ENCODE peak calls at places on chromosome 12, in seven cellular contexts. X is cardiac muscle cell, W is Peyer's patch, H is transverse colon, V is heart right ventricle, M is BE2C, Y is tibial artery. Q is an unnamed sample. For H3K4me1 and H3K27me3, the result is how much of the 10 kb centered on the place peaks cover.

GRCh38 chr12:112386726-112387125 is 4.5 kb upstream of the HECTD4 start:
- DNase-seq in X (peak), W (no peak), H (no peak), V (no peak), M (no peak), Y (no peak), Q (peak)

GRCh38 chr12:106030210-106031175 is 108.3 kb downstream of the NUAK1 start:
- DNase-seq in X (peak), W (no peak), H (no peak), V (no peak), M (no peak), Y (no peak), Q (peak)

GRCh38 chr12:92381856-92382255 is 236.2 kb upstream of the BTG1 start:
- DNase-seq in X (no peak), W (no peak), H (no peak), V (no peak), M (no peak), Y (no peak), Q (no peak)

GRCh38 chr12:2775431-2775830 is 19.3 kb upstream of the FKBP4 start:
- DNase-seq in X (no peak), W (no peak), H (no peak), V (no peak), M (no peak), Y (no peak), Q (no peak)

GRCh38 chr12:56377310-56377988 is 14.8 kb upstream of the APOF start:
- DNase-seq in X (no peak), W (no peak), H (no peak), V (no peak), M (no peak), Y (no peak), Q (peak)

GRCh38 chr12:111274820-111275219 is 94.1 kb downstream of the PHETA1 start:
- DNase-seq in X (no peak), W (no peak), H (no peak), V (no peak), M (no peak), Y (no peak), Q (no peak)

GRCh38 chr12:118034429-118035193 is 18.1 kb downstream of the RFC5 start:
- DNase-seq in X (peak), W (no peak), H (peak), V (no peak), M (peak), Y (no peak), Q (no peak)

GRCh38 chr12:109575683-109576082 is 2.1 kb downstream of the MVK start:
- DNase-seq in X (no peak), W (no peak), H (no peak), V (no peak), M (no peak), Y (no peak), Q (no peak)

GRCh38 chr12:96121271-96121711 is 72.9 kb upstream of the ELK3 start:
- DNase-seq in X (peak), W (no peak), H (no peak), V (no peak), M (no peak), Y (no peak), Q (no peak)

GRCh38 chr12:56695327-56696101 is 7.4 kb upstream of the PTGES3 start:
- DNase-seq in X (no peak), W (peak), H (no peak), V (no peak), M (no peak), Y (no peak), Q (no peak)

GRCh38 chr12:11826607-11827006 is 177.1 kb downstream of the ETV6 start:
- DNase-seq in X (no peak), W (no peak), H (no peak), V (no peak), M (no peak), Y (no peak), Q (no peak)

DNA sequence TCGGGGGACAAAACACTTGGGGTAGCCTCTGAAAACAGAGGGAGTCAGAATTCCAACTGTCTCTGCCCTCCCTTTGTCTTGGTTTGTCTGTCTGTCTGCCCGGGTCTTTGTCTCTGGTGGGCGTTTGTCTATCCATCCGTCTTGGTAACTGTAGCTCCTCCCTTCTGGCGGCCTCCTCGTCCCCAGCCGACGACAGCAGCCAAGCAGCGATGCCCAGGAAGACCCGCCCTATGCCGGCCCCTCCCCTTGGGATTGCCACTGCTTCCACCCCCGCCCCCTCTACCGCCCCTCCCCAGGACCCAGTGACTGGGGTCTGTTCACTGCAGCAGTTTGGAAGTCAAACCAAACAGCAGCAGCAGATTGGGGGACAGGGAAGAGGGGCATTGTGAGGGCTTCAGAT is 2.2 kb upstream of the RARG start:
- DNase-seq in X (no peak), W (peak), H (peak), V (no peak), M (peak), Y (peak), Q (peak)
- H3K4me1 ChIP-seq in X (under half), W (under half), H (under half), V (under half), M (under half), Y (half or more), Q (under half)

DNA sequence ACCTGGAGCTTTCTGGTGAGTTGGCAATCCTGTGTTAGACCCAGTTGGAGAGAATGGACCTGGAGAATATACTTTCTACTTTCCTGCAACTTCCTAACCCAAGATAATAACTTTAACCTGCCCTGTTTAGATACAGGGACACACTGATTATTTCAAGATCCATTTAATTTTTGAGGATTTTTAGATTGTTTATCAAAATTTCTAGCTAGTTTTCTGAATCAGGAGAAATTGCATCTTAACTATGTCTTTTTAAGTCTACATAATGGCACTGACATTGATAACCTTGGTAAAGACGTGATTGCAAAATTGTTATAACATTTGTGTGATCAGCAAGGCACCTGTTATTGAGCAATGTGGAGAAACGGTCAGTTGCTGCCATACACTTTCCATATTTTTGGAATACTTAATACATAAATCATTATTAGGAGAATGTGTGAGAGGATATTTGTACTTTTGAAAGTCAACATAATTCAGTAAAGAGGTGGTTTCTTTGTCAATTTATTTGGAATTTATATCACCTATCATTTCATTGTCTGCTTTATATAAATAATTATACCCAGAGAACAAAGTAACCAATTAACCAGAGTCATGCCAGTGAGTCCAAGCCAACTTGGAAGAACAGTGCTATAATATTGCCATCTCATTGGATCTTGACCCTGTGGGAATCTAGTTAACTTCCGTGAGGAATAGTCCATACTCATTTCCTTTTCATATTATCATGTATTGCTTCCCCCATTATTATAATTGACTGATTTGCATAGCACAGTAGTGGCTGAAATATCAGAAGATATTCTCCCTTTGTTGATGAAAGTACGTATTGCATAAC is 28.4 kb downstream of the NFYB start:
- DNase-seq in X (no peak), W (no peak), H (no peak), V (no peak), M (no peak), Y (no peak), Q (no peak)
- TF ChIP-seq CTCF in X (no peak), W (no peak), H (no peak), V (no peak), M (no peak), Y (no peak), Q (no peak)

GRCh38 chr12:54369597-54370217 is 5.4 kb upstream of the GPR84 start:
- DNase-seq in X (no peak), W (no peak), H (no peak), V (no peak), M (no peak), Y (no peak), Q (no peak)
- H3K27me3 ChIP-seq in X (under half), W (under half), H (under half), V (under half), M (under half), Y (under half), Q (under half)

DNA sequence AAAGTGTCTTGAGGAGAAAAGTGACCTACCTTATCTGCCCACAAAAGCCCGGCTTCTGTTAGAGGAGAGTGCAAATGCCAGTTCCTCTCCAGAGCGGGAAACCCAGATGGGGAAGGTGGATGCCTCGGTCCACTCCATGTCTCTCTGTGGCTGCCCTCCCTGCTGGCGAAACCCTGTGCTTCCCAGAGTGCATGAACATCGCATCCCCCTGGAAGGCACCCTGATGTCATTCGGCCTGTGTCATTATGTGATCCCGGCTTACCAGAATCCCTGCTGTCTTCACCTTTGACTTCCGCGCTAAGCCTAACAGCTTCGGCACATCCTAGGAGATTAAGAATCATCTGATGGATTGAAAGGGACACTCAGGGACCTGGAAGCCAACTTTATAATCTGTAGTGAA is 6.5 kb downstream of the MLXIP start:
- DNase-seq in X (no peak), W (no peak), H (no peak), V (no peak), M (no peak), Y (peak), Q (no peak)
- H3K4me1 ChIP-seq in X (under half), W (under half), H (half or more), V (half or more), M (under half), Y (half or more), Q (under half)

GRCh38 chr12:30926243-30927209 is at the start of gene TSPAN11:
- DNase-seq in X (peak), W (no peak), H (no peak), V (peak), M (peak), Y (peak), Q (peak)
- TF ChIP-seq CTCF in X (no peak), W (no peak), H (no peak), V (no peak), M (no peak), Y (no peak), Q (no peak)

GRCh38 chr12:751192-751827 is 1.1 kb upstream of the WNK1 start:
- DNase-seq in X (peak), W (peak), H (peak), V (peak), M (peak), Y (peak), Q (peak)
- H3K27me3 ChIP-seq in X (under half), W (under half), H (under half), V (under half), M (under half), Y (under half), Q (under half)

DNA sequence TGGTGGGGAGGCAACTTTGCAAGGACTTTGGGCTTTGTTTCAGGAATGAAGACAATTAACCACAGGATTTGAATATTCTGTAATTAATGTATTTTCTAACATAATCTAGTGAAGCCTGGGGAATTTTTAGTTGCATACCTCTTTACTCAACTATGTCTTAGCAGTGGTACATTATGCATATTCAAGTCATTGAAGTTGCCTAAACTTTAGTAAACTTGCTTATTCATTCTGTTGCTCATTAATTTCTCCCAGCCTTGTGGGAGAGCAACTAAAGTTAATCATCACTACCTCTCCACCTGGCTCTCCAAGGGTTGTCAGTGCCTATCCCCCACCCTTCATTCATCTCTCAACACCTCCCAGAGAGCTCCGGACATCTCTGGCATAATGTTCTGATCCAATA is 54.2 kb downstream of the IFNG-AS1 start:
- DNase-seq in X (no peak), W (no peak), H (no peak), V (no peak), M (no peak), Y (no peak), Q (no peak)
- H3K4me1 ChIP-seq in X (under half), W (under half), H (under half), V (under half), M (under half), Y (under half), Q (under half)

DNA sequence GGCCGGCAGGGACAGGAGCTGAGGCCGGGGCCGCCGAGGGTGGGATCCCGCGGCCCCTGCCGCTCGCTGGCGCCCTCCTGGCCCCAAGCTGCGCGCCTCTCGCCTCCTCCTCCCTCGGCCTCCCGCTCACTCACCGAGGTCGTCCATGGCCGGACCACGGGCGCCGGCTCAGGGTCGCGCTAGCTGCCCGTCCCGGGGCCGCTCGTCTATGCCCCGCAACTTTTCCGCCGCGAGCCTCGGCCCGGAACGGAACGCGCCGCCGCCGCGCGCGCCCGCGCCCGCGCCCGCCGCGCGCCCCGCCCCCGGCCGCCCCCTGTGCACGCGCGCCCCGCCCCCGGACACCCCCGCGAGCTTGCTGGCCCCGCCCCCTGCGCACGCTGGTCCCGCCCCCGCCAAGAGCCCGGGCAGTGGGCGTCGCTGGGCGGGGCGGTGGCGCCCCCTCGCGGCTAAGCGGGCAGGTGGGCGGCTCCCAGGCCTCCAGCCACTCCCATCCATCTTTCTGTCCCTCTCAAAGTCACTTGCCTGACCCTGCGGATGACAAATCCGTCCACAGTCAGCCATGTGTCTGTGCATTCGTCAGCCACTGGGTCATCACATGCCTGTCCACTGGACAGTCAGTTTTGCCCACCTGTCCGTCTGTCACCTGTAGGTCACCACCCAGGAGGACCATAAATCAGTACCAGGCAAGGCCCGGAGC is at the start of gene PXN:
- DNase-seq in X (peak), W (peak), H (peak), V (peak), M (peak), Y (peak), Q (peak)
- TF ChIP-seq CTCF in X (peak), W (peak), H (peak), V (peak), M (peak), Y (peak), Q (peak)

GRCh38 chr12:71439613-71440392 is at the start of gene LGR5:
- DNase-seq in X (peak), W (peak), H (peak), V (no peak), M (peak), Y (peak), Q (no peak)

GRCh38 chr12:71440393-71441349 is 1.1 kb downstream of the LGR5 start:
- DNase-seq in X (no peak), W (peak), H (peak), V (no peak), M (peak), Y (no peak), Q (no peak)

GRCh38 chr12:71441836-71442566 is 2.4 kb downstream of the LGR5 start:
- DNase-seq in X (no peak), W (no peak), H (no peak), V (no peak), M (no peak), Y (no peak), Q (no peak)

GRCh38 chr12:71441350-71441748 is 1.8 kb downstream of the LGR5 start:
- DNase-seq in X (no peak), W (no peak), H (no peak), V (no peak), M (no peak), Y (no peak), Q (no peak)

GRCh38 chr12:71442567-71442931 is 3.0 kb downstream of the LGR5 start:
- DNase-seq in X (no peak), W (no peak), H (no peak), V (no peak), M (no peak), Y (no peak), Q (no peak)
- H3K27me3 ChIP-seq in X (half or more), W (under half), H (half or more), V (under half), M (under half), Y (under half), Q (under half)

Q was measured in ascending aorta.